ENCODE peak calls at places on chromosomes 12 and 14, in eight cellular contexts. C, D, J, G, B, A, P and W are unnamed samples.

GRCh38 chr12:62983594-62983993 is 48.6 kb upstream of the PPM1H start:
- DNase-seq in A (no peak), C (no peak), D (no peak), J (no peak), G (no peak), B (no peak), P (no peak), W (no peak)

GRCh38 chr14:35406090-35406489 is 1.5 kb upstream of the NFKBIA start:
- DNase-seq in G (no peak), P (no peak), C (no peak), D (no peak), J (no peak), A (no peak), B (no peak), W (no peak)

GRCh38 chr14:56590535-56590951 is 10.9 kb downstream of the TMEM260 start:
- DNase-seq in D (no peak), G (no peak), B (no peak), A (no peak), C (peak; percentile 29), P (no peak), J (no peak), W (no peak)

GRCh38 chr12:69880566-69880965 is 55.5 kb downstream of the MYRFL start:
- DNase-seq in B (no peak), D (no peak), P (peak; percentile 28), C (peak; percentile 53), J (no peak), A (no peak), G (no peak), W (no peak)

GRCh38 chr14:57884175-57884574 is 18.3 kb upstream of the SLC35F4 start:
- DNase-seq in C (no peak), G (no peak), J (no peak), P (no peak), A (no peak), D (no peak), B (no peak), W (peak; percentile 14)

GRCh38 chr14:97687944-97688625 is 890.9 kb downstream of the VRK1 start:
- DNase-seq in P (peak; percentile 86), D (no peak), J (no peak), B (no peak), C (no peak), G (no peak), A (no peak), W (peak; percentile 46)

GRCh38 chr12:4273651-4274395 is at the start of gene CCND2:
- DNase-seq in D (peak; percentile 93), G (peak; percentile 81), B (peak; percentile 73), P (peak; percentile 28), C (peak; percentile 68), A (no peak), J (peak; percentile 88), W (peak; percentile 80)

GRCh38 chr14:94269156-94269555 is 23.9 kb downstream of the SERPINA10 start:
- DNase-seq in J (no peak), A (no peak), P (no peak), G (no peak), C (no peak), B (no peak), D (no peak), W (no peak)

GRCh38 chr12:1741154-1741949 is 50.5 kb downstream of the ADIPOR2 start:
- DNase-seq in P (peak; percentile 15), A (no peak), G (no peak), C (peak; percentile 58), J (peak; percentile 14), B (no peak), D (no peak), W (peak; percentile 17)

GRCh38 chr14:55867726-55868125 is 250.5 kb upstream of the PELI2 start:
- DNase-seq in D (no peak), C (peak; percentile 55), A (no peak), P (no peak), J (no peak), G (no peak), B (no peak), W (peak; percentile 10)

GRCh38 chr12:51269174-51270066 is 795 bp downstream of the SMAGP start:
- DNase-seq in J (no peak), B (peak; percentile 77), A (no peak), C (peak; percentile 39), P (peak; percentile 29), G (no peak), D (peak; percentile 84), W (peak; percentile 71)

GRCh38 chr14:106210650-106211049 is 684.3 kb downstream of the TMEM121 start:
- DNase-seq in C (no peak), P (no peak), G (no peak), A (no peak), J (no peak), D (no peak), B (no peak), W (no peak)

GRCh38 chr12:1595026-1595561 is 713 bp upstream of the FBXL14 start:
- DNase-seq in D (peak; percentile 37), C (no peak), A (no peak), P (peak; percentile 61), B (no peak), G (no peak), J (no peak), W (no peak)

GRCh38 chr12:89040146-89040964 is 311.9 kb downstream of the DUSP6 start:
- DNase-seq in B (no peak), D (peak; percentile 61), A (no peak), G (no peak), C (peak; percentile 48), J (peak; percentile 55), P (no peak), W (no peak)

GRCh38 chr12:66676241-66676640 is 2.6 kb downstream of the GRIP1 start:
- DNase-seq in A (no peak), B (no peak), D (no peak), J (no peak), P (no peak), G (no peak), C (no peak), W (no peak)

GRCh38 chr12:66665416-66665815 is 13.5 kb downstream of the GRIP1 start:
- DNase-seq in D (no peak), A (no peak), G (no peak), P (peak; percentile 27), J (no peak), B (no peak), C (peak; percentile 42), W (no peak)

DNA sequence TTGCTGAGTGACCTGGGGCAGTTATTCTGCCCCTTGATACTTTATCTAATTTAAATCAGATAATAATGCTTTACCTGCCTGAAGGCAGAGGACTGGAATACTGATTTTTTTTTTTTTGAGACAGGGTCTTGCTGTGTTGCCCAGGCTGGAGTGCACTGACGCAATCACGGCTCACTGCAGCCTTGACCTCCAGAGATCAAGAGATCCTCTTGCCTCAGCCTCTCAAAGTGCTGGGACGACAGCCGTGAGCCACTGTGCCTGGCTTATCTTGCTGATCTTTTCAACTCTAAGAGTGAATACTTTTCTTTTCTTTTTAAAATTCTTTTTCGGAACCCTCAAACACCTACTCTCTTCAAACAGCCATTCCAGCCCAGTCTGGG is 699 bp upstream of the B4GALNT3 start:
- DNase-seq in B (no peak), D (no peak), G (no peak), C (no peak), J (no peak), P (no peak), A (no peak), W (no peak)
- H3K4me3 ChIP-seq in B (no peak overlapping the region), D (no peak overlapping the region), G (no peak overlapping the region), C (no peak overlapping the region), J (no peak overlapping the region), P (no peak overlapping the region), A (no peak overlapping the region), W (no peak overlapping the region)

DNA sequence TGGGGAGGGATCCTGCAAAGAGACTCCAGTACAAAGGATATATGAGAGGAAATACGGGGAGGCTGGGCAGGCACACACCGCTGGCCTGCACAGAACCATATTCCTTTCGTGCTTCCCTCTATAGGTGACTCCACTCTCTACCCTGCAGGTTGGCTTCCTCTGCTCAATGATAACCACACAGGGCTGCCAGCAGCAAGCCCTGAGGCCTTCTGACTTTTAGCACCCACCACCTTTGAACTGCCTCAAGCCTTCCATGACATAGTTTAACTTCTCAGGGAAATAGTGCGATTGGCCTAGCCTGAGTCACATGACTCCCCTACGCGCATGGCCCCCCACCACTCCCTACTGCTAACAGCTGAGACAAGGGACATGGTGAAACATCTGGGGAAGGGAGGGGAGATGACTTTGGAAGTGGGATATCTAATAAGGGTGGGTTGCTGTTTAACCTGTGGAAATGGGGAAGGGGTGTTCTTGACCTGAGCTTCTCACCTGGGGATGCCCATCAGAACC is 3.0 kb upstream of the FOXN3 start:
- DNase-seq in G (no peak), D (no peak), C (no peak), P (no peak), J (no peak), B (no peak), A (no peak), W (no peak)
- H3K4me3 ChIP-seq in G (no peak overlapping the region), D (no peak overlapping the region), C (no peak overlapping the region), P (no peak overlapping the region), J (no peak overlapping the region), B (no peak overlapping the region), A (no peak overlapping the region), W (no peak overlapping the region)

DNA sequence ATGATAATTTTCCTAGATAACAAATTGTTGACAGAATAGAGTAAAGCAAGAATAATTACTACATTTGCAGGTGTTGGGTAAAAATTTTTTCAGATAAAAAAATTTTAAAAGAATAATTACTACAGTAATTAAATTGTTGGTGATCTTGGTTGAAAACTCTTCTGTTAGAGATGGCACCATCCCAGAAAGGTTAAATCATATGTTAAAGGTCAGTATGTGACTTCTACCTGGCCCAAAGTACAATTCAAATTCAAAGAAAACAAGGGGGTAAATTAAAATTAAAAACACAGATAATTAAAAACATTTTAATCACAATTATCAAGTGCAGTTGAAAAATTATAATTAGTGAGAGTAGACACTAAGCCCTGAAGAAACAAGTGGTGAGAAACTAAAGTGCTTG is 18.1 kb upstream of the PIK3C2G start:
- DNase-seq in P (no peak), J (no peak), G (no peak), B (no peak), A (no peak), C (no peak), D (no peak), W (no peak)
- H3K4me3 ChIP-seq in P (no peak overlapping the region), J (no peak overlapping the region), G (no peak overlapping the region), B (peak overlapping the region; percentile 30), A (no peak overlapping the region), C (no peak overlapping the region), D (no peak overlapping the region), W (no peak overlapping the region)

GRCh38 chr14:61893371-61893940 is 131.2 kb downstream of the SNAPC1 start:
- DNase-seq in P (no peak), D (no peak), C (no peak), J (no peak), G (no peak), B (no peak), A (no peak), W (no peak)

GRCh38 chr14:61894452-61895077 is 132.3 kb downstream of the SNAPC1 start:
- DNase-seq in J (no peak), P (peak; percentile 71), B (peak; percentile 59), G (peak; percentile 16), A (peak; percentile 29), C (peak; percentile 57), D (peak; percentile 60), W (peak; percentile 47)

GRCh38 chr14:61898568-61898967 is 136.3 kb downstream of the SNAPC1 start:
- DNase-seq in G (no peak), J (no peak), B (no peak), A (no peak), D (no peak), P (no peak), C (no peak), W (no peak)
- H3K4me3 ChIP-seq in G (no peak overlapping the region), J (no peak overlapping the region), B (no peak overlapping the region), A (no peak overlapping the region), D (no peak overlapping the region), P (no peak overlapping the region), C (no peak overlapping the region), W (no peak overlapping the region)